ENCODE peak calls at places on chromosomes 16 and 17, in five cellular contexts. F, A, X, Z and Q are unnamed samples.
A peak's percentile ranks its signal among the peaks of the same experiment; 100 is the strongest.

GRCh38 chr17:55769625-55770000 is 18.8 kb downstream of the PCTP start:
- DNase-seq in F (no peak), A (no peak), X (peak; percentile 71), Z (peak; percentile 89), Q (no peak)

GRCh38 chr17:78947235-78948153 is 22.3 kb upstream of the TIMP2 start:
- DNase-seq in Z (no peak), X (no peak), A (no peak), F (no peak), Q (no peak)

GRCh38 chr16:528111-529011 is 849 bp downstream of the CAPN15 start:
- DNase-seq in Z (peak; percentile 75), F (no peak), A (no peak), X (peak; percentile 38), Q (no peak)

GRCh38 chr16:10616744-10617640 is 36.6 kb upstream of the EMP2 start:
- DNase-seq in X (no peak), Z (no peak), A (no peak), F (peak; percentile 63), Q (peak; percentile 61)

GRCh38 chr16:50836121-50836541 is 94.2 kb downstream of the CYLD start:
- DNase-seq in Z (no peak), A (no peak), X (no peak), F (peak; percentile 17), Q (no peak)

GRCh38 chr16:74627506-74628220 is 20.7 kb upstream of the GLG1 start:
- DNase-seq in A (no peak), F (no peak), X (no peak), Z (no peak), Q (no peak)

GRCh38 chr17:49914096-49914490 is 54.9 kb upstream of the DLX4 start:
- DNase-seq in Z (no peak), X (peak; percentile 99), F (no peak), A (no peak), Q (no peak)

GRCh38 chr16:29737713-29738112 is 8.1 kb downstream of the C16orf54 start:
- DNase-seq in Z (no peak), X (no peak), F (no peak), A (no peak), Q (no peak)

GRCh38 chr17:32283745-32284207 is 18.1 kb downstream of the RHBDL3 start:
- DNase-seq in F (no peak), X (no peak), A (no peak), Z (peak; percentile 24), Q (no peak)

GRCh38 chr17:73524941-73525679 is 119.1 kb downstream of the SDK2 start:
- DNase-seq in F (no peak), Z (no peak), A (no peak), X (no peak), Q (no peak)

GRCh38 chr16:56349086-56349415 is 76.3 kb downstream of the AMFR start:
- DNase-seq in F (no peak), A (no peak), Z (no peak), X (no peak), Q (no peak)

GRCh38 chr17:12256380-12256995 is 235.8 kb downstream of the MAP2K4 start:
- DNase-seq in F (no peak), Z (peak; percentile 68), A (peak; percentile 32), X (peak; percentile 11), Q (no peak)

GRCh38 chr17:73091770-73092517 is 544 bp downstream of the SLC39A11 start:
- DNase-seq in A (no peak), Z (peak; percentile 38), F (no peak), X (no peak), Q (peak; percentile 75)

GRCh38 chr16:2357331-2357730 is 16.8 kb upstream of the ABCA3 start:
- DNase-seq in A (no peak), X (no peak), F (no peak), Z (no peak), Q (no peak)

GRCh38 chr17:40372031-40372430 is 7.5 kb upstream of the GJD3 start:
- DNase-seq in A (no peak), F (no peak), Z (no peak), X (no peak), Q (no peak)

GRCh38 chr17:59365383-59365981 is 34.0 kb downstream of the YPEL2 start:
- DNase-seq in F (no peak), A (peak; percentile 84), Z (no peak), X (no peak), Q (no peak)

GRCh38 chr16:81523387-81524115 is 78.9 kb downstream of the CMIP start:
- DNase-seq in A (no peak), X (peak; percentile 83), F (no peak), Z (no peak), Q (no peak)

GRCh38 chr17:35774499-35774898 is 13.8 kb downstream of the C17orf50 start:
- DNase-seq in Z (no peak), F (no peak), A (no peak), X (no peak), Q (no peak)

GRCh38 chr17:70327723-70328122 is 158.4 kb downstream of the KCNJ2 start:
- DNase-seq in F (no peak), A (no peak), X (no peak), Z (no peak), Q (no peak)

GRCh38 chr16:81866820-81867440 is 87.8 kb downstream of the PLCG2 start:
- DNase-seq in F (no peak), X (no peak), Z (no peak), A (no peak), Q (no peak)

GRCh38 chr16:46894011-46894672 is 10.0 kb downstream of the GPT2 start:
- DNase-seq in A (no peak), Z (no peak), F (no peak), X (no peak), Q (no peak)

GRCh38 chr16:76222087-76222486 is 55.1 kb upstream of the CNTNAP4 start:
- DNase-seq in F (no peak), X (no peak), Z (peak; percentile 61), A (no peak), Q (no peak)

GRCh38 chr17:6047966-6048365 is 22.2 kb upstream of the WSCD1 start:
- DNase-seq in X (no peak), A (no peak), Z (peak; percentile 13), F (no peak), Q (no peak)

GRCh38 chr16:2976673-2977072 is 3.6 kb downstream of the PKMYT1 start:
- DNase-seq in Z (no peak), A (no peak), F (no peak), X (no peak), Q (no peak)

GRCh38 chr17:30720013-30720471 is 104.5 kb downstream of the CRLF3 start:
- DNase-seq in A (no peak), Z (no peak), F (peak; percentile 34), X (no peak), Q (peak; percentile 23)

DNA sequence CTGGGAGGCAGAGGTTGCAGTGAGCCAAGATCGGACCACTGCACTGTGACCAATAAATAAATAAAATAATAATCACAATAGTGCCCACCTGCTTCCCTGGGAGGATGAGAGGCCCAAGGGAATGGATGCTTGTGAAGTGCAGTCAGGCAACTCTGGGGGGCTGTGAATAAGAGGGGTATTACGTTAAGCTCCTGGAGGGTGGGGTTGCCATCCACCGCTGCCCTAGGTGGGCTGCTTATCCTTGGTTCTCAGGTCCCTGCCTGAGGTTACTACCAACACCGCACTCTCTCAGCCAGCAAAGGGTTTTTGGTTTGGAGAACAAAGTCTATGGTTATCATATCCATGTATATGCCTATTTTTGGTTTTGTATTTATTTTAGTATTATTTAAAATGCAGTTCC is 48.6 kb upstream of the CBFA2T3 start:
- DNase-seq in A (no peak), Z (no peak), F (no peak), X (no peak), Q (no peak)
- H2BK12ac ChIP-seq in A (no peak overlapping the region), Z (no peak overlapping the region), F (no peak overlapping the region), X (no peak overlapping the region), Q (no peak overlapping the region)

GRCh38 chr16:66569827-66570405 is 3.7 kb downstream of the CMTM1 start:
- DNase-seq in X (peak; percentile 69), A (no peak), F (no peak), Z (peak; percentile 76), Q (no peak)
- H2BK5ac ChIP-seq in X (no peak overlapping the region), A (no peak overlapping the region), F (no peak overlapping the region), Z (no peak overlapping the region), Q (no peak overlapping the region)

DNA sequence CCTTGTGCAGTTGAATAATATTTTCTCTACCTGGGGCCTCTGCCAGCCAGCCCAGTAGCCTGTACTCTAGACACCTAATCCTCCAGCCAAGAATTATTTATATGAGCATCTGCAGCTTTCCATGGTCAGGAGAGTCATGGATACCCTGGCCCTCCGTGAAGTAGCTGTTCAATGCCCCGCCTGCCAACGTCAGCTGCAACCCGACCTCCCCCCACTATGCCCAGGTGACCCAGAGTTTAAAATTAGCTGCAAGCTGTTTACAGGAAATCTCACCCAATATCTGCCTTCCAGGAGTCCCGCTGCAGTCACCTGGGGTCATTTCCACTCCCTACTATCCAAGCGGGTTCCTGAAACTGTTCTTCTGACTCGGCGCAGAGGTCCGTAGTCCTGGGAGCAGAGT is 12.3 kb downstream of the SDR42E2 start:
- DNase-seq in Z (no peak), A (no peak), F (no peak), X (no peak), Q (no peak)
- H2BK12ac ChIP-seq in Z (no peak overlapping the region), A (no peak overlapping the region), F (no peak overlapping the region), X (no peak overlapping the region), Q (no peak overlapping the region)

GRCh38 chr17:29156781-29157180 is 23.4 kb downstream of the MYO18A start:
- DNase-seq in X (no peak), F (no peak), A (no peak), Z (no peak), Q (no peak)
- H2BK5ac ChIP-seq in X (peak overlapping the region; percentile 80), F (peak overlapping the region; percentile 46), A (no peak overlapping the region), Z (no peak overlapping the region), Q (no peak overlapping the region)

GRCh38 chr16:89733322-89733721 is 12.0 kb downstream of the ZNF276 start:
- DNase-seq in A (no peak), F (no peak), X (no peak), Z (no peak), Q (no peak)

GRCh38 chr16:89732142-89732917 is 11.0 kb downstream of the ZNF276 start:
- DNase-seq in A (no peak), F (no peak), X (no peak), Z (no peak), Q (no peak)

GRCh38 chr16:89733792-89734191 is 12.5 kb downstream of the ZNF276 start:
- DNase-seq in X (no peak), F (no peak), Z (no peak), A (no peak), Q (no peak)

GRCh38 chr16:89730610-89731234 is 9.4 kb downstream of the ZNF276 start:
- DNase-seq in A (no peak), Z (no peak), F (no peak), X (no peak), Q (no peak)

GRCh38 chr16:89732918-89733242 is 11.5 kb downstream of the ZNF276 start:
- DNase-seq in A (no peak), F (no peak), Z (no peak), X (no peak), Q (no peak)
- H2BK12ac ChIP-seq in A (no peak overlapping the region), F (no peak overlapping the region), Z (no peak overlapping the region), X (no peak overlapping the region), Q (no peak overlapping the region)